ENCODE peak calls at places on chromosomes 4 and X, in four cellular contexts. One of them, this sample, is unnamed.

GRCh38 chr4:4801013-4801412 is 58.5 kb upstream of the MSX1 start:
- DNase-seq in cardiac fibroblast: peak; percentile 6
- DNase-seq in GM10248: no peak
- DNase-seq in psoas muscle: no peak
- DNase-seq in this sample: no peak

GRCh38 chrX:106946449-106946848 is 26.2 kb downstream of the CLDN2 start:
- DNase-seq in GM10248: no peak
- DNase-seq in psoas muscle: no peak
- DNase-seq in cardiac fibroblast: no peak
- DNase-seq in this sample: no peak

GRCh38 chr4:185204238-185204910 is 574 bp upstream of the CFAP97 start:
- DNase-seq in cardiac fibroblast: peak; percentile 31
- DNase-seq in GM10248: no peak
- DNase-seq in psoas muscle: no peak
- DNase-seq in this sample: no peak

GRCh38 chrX:95330292-95330691 is 1354.3 kb upstream of the DIAPH2 start:
- DNase-seq in cardiac fibroblast: no peak
- DNase-seq in psoas muscle: no peak
- DNase-seq in GM10248: no peak
- DNase-seq in this sample: no peak

GRCh38 chr4:109967798-109968520 is 55.3 kb downstream of the EGF start:
- DNase-seq in GM10248: no peak
- DNase-seq in psoas muscle: no peak
- DNase-seq in cardiac fibroblast: peak; percentile 65
- DNase-seq in this sample: no peak

GRCh38 chr4:6885953-6886557 is 23.6 kb upstream of the TBC1D14 start:
- DNase-seq in GM10248: peak; percentile 45
- DNase-seq in cardiac fibroblast: peak; percentile 65
- DNase-seq in psoas muscle: peak; percentile 85
- DNase-seq in this sample: peak; percentile 74

GRCh38 chr4:47913328-47913727 is 1.1 kb downstream of the NFXL1 start:
- DNase-seq in cardiac fibroblast: peak; percentile 43
- DNase-seq in psoas muscle: no peak
- DNase-seq in GM10248: no peak
- DNase-seq in this sample: no peak

GRCh38 chr4:146521543-146522097 is at the start of gene SLC10A7:
- DNase-seq in GM10248: peak; percentile 86
- DNase-seq in psoas muscle: peak; percentile 81
- DNase-seq in cardiac fibroblast: peak; percentile 76
- DNase-seq in this sample: peak; percentile 81

GRCh38 chrX:69028761-69029120 is 136.5 kb downstream of the PJA1 start:
- DNase-seq in cardiac fibroblast: no peak
- DNase-seq in GM10248: no peak
- DNase-seq in psoas muscle: no peak
- DNase-seq in this sample: no peak

GRCh38 chrX:12986886-12987285 is 12.0 kb downstream of the TMSB4X start:
- DNase-seq in psoas muscle: no peak
- DNase-seq in cardiac fibroblast: no peak
- DNase-seq in GM10248: no peak
- DNase-seq in this sample: no peak

GRCh38 chr4:59127748-59128147 is 2017.6 kb upstream of the IGFBP7 start:
- DNase-seq in psoas muscle: no peak
- DNase-seq in cardiac fibroblast: no peak
- DNase-seq in GM10248: no peak
- DNase-seq in this sample: no peak

GRCh38 chr4:88609387-88609786 is 17.1 kb downstream of the HERC3 start:
- DNase-seq in GM10248: no peak
- DNase-seq in cardiac fibroblast: peak; percentile 18
- DNase-seq in psoas muscle: no peak
- DNase-seq in this sample: no peak

GRCh38 chrX:45860450-45860849 is 659.8 kb upstream of the DIPK2B start:
- DNase-seq in psoas muscle: no peak
- DNase-seq in cardiac fibroblast: no peak
- DNase-seq in GM10248: no peak
- DNase-seq in this sample: no peak

GRCh38 chr4:154009191-154009590 is 220.3 kb upstream of the SFRP2 start:
- DNase-seq in psoas muscle: no peak
- DNase-seq in cardiac fibroblast: peak; percentile 73
- DNase-seq in GM10248: no peak
- DNase-seq in this sample: no peak

This sample was measured in left cardiac atrium.